ENCODE peak calls at places on chromosomes 7 and 10, in four cellular contexts. R is WTC11, O is K562, S is SK-N-SH. J is an unnamed sample.

GRCh38 chr7:137609500-137609899 is 237.3 kb downstream of the DGKI start:
- DNase-seq in R (no peak), O (no peak), S (no peak), J (no peak)

GRCh38 chr7:29798422-29798821 is 7.9 kb upstream of the WIPF3 start:
- DNase-seq in R (no peak), O (no peak), S (no peak), J (no peak)

GRCh38 chr7:27940341-27940740 is 200.4 kb downstream of the TAX1BP1 start:
- DNase-seq in R (no peak), O (no peak), S (no peak), J (no peak)

GRCh38 chr7:27149817-27150567 is 2.4 kb downstream of the HOXA3 start:
- DNase-seq in R (no peak), O (no peak), S (no peak), J (no peak)

GRCh38 chr10:71433116-71433982 is 36.6 kb downstream of the CDH23 start:
- DNase-seq in R (no peak), O (no peak), S (peak), J (no peak)

GRCh38 chr10:59129867-59130266 is 46.6 kb upstream of the PHYHIPL start:
- DNase-seq in R (no peak), O (no peak), S (no peak), J (no peak)

GRCh38 chr7:35771776-35772175 is 29.1 kb upstream of the SEPTIN7 start:
- DNase-seq in R (no peak), O (no peak), S (no peak), J (no peak)

GRCh38 chr7:45001138-45001694 is 1.2 kb downstream of the CCM2 start:
- DNase-seq in R (peak), O (peak), S (peak), J (no peak)

GRCh38 chr10:20712766-20713165 is 184.3 kb downstream of the NEBL start:
- DNase-seq in R (no peak), O (no peak), S (no peak), J (no peak)

GRCh38 chr10:84205853-84206513 is 11.6 kb downstream of the CDHR1 start:
- DNase-seq in R (no peak), O (no peak), S (no peak), J (no peak)

GRCh38 chr7:47973739-47974138 is 5.7 kb downstream of the HUS1 start:
- DNase-seq in R (no peak), O (no peak), S (no peak), J (no peak)

GRCh38 chr7:8271960-8272359 is 10.0 kb upstream of the ICA1 start:
- DNase-seq in R (no peak), O (no peak), S (no peak), J (no peak)
- TF ChIP-seq TEAD4 in R (no peak), O (no peak), S (no peak), J (no peak)

GRCh38 chr7:3821473-3821872 is 520.4 kb downstream of the SDK1 start:
- DNase-seq in R (no peak), O (no peak), S (no peak), J (no peak)

GRCh38 chr7:3825491-3825890 is 524.4 kb downstream of the SDK1 start:
- DNase-seq in R (no peak), O (no peak), S (no peak), J (no peak)
- TF ChIP-seq TEAD4 in R (no peak), O (no peak), S (no peak), J (no peak)

GRCh38 chr10:122044713-122045112 is 55.8 kb downstream of the TACC2 start:
- DNase-seq in R (no peak), O (no peak), S (no peak), J (no peak)
- TF ChIP-seq TEAD4 in R (no peak), O (no peak), S (no peak), J (no peak)

GRCh38 chr10:124744047-124744687 is at the start of gene FAM53B:
- DNase-seq in R (peak), O (peak), S (peak), J (no peak)
- TF ChIP-seq TEAD4 in R (no peak), O (no peak), S (no peak), J (no peak)

DNA sequence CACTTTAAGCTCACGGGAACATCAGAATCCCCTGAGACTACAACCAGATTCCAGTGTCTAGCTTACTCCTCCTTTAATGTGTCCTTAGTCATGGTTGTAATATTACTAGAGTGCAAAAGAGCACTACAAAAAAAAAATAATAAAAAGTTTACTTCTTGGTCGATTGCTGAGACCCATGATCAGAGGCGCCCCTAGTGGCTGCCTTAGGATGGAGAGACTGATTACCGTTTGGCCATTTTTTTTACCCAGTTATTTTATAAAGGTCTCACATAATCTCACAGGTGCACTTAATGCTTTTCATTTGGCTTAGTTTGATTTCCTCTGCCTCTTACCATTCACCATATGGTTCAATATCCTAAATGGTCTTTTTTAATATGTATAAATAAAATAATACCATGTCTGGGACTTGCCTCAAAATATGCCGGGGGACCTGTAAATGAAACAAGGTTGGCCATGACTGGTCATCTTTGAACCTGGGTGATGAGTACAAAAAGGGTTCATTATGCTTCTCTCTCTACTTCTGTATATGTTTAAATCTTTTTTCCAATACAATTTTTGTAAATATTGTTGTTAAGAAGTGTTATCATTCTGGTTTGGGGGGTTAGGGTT is 331.5 kb upstream of the NFE2L3 start:
- DNase-seq in R (peak), O (peak), S (peak), J (no peak)
- TF ChIP-seq TEAD4 in R (no peak), O (no peak), S (no peak), J (no peak)

J was measured in H1.